ENCODE peak calls at places on chromosomes 3 and 15, in six cellular contexts. V, E, K, U, J and L are unnamed samples.

GRCh38 chr15:70299931-70300858 is 202.5 kb upstream of the TLE3 start:
- DNase-seq in V (no peak), E (peak), K (no peak), U (no peak), J (no peak), L (peak)

GRCh38 chr3:167839460-167839859 is 103.9 kb downstream of the SERPINI1 start:
- DNase-seq in V (no peak), E (no peak), K (peak), U (no peak), J (no peak), L (no peak)

GRCh38 chr3:141235661-141236171 is 4.1 kb downstream of the PXYLP1 start:
- DNase-seq in V (peak), E (no peak), K (no peak), U (no peak), J (no peak), L (no peak)

GRCh38 chr15:99118801-99119546 is 14.1 kb downstream of the SYNM start:
- DNase-seq in V (no peak), E (no peak), K (no peak), U (peak), J (no peak), L (no peak)

GRCh38 chr3:41267975-41268640 is 68.8 kb downstream of the CTNNB1 start:
- DNase-seq in V (peak), E (no peak), K (peak), U (no peak), J (peak), L (no peak)

GRCh38 chr3:27114684-27115083 is 254.5 kb downstream of the NEK10 start:
- DNase-seq in V (peak), E (no peak), K (peak), U (no peak), J (no peak), L (no peak)

GRCh38 chr3:52534281-52535183 is 875 bp upstream of the NT5DC2 start:
- DNase-seq in V (peak), E (peak), K (no peak), U (peak), J (peak), L (peak)

GRCh38 chr3:88180398-88180999 is 30.7 kb downstream of the C3orf38 start:
- DNase-seq in V (peak), E (peak), K (peak), U (no peak), J (peak), L (peak)

GRCh38 chr3:13463618-13464400 is 16.3 kb upstream of the HDAC11 start:
- DNase-seq in V (no peak), E (no peak), K (no peak), U (no peak), J (no peak), L (no peak)

GRCh38 chr3:133944181-133944580 is 48.5 kb upstream of the RAB6B start:
- DNase-seq in V (peak), E (no peak), K (peak), U (no peak), J (no peak), L (no peak)

GRCh38 chr15:68430471-68431036 is 1.4 kb downstream of the ITGA11 start:
- DNase-seq in V (no peak), E (no peak), K (no peak), U (no peak), J (no peak), L (no peak)